ENCODE peak calls at places on chromosomes 11 and 22, in seven cellular contexts. B is A172, I is lower leg skin, Y is endothelial cell, U is NCI-H774, O is pancreas, A is AG08395. X is an unnamed sample.

GRCh38 chr11:128508785-128509518 is 78.4 kb downstream of the ETS1 start:
- DNase-seq in I (no peak), U (no peak), B (no peak), A (no peak), O (no peak), Y (no peak), X (no peak)

GRCh38 chr22:47996446-47996857 is 1234.0 kb downstream of the TBC1D22A start:
- DNase-seq in I (peak), O (no peak), Y (no peak), B (no peak), U (no peak), A (no peak), X (peak)

GRCh38 chr11:43852057-43852636 is 28.5 kb upstream of the ALKBH3 start:
- DNase-seq in I (no peak), U (peak), O (peak), B (peak), Y (peak), A (peak), X (peak)

GRCh38 chr11:24963879-24964278 is 467.0 kb downstream of the LUZP2 start:
- DNase-seq in U (no peak), I (no peak), A (no peak), O (no peak), Y (no peak), B (no peak), X (no peak)

GRCh38 chr11:64598797-64599697 is 8.0 kb downstream of the SLC22A12 start:
- DNase-seq in O (no peak), U (no peak), B (no peak), Y (no peak), I (no peak), A (no peak), X (no peak)

GRCh38 chr11:122976734-122977454 is 4.7 kb downstream of the BSX start:
- DNase-seq in B (no peak), I (no peak), U (no peak), O (no peak), Y (no peak), A (no peak), X (no peak)

GRCh38 chr11:120564573-120565301 is 53.2 kb downstream of the GRIK4 start:
- DNase-seq in O (peak), A (peak), U (no peak), B (no peak), Y (peak), I (peak), X (peak)

GRCh38 chr11:68843052-68843561 is 1.4 kb upstream of the CPT1A start:
- DNase-seq in A (peak), B (no peak), U (peak), O (no peak), Y (no peak), I (no peak), X (peak)

GRCh38 chr11:66789097-66789890 is 53.9 kb upstream of the RCE1 start:
- DNase-seq in O (no peak), A (no peak), I (no peak), B (peak), U (peak), Y (no peak), X (no peak)

GRCh38 chr11:110098645-110099044 is 5.5 kb downstream of the ZC3H12C start:
- DNase-seq in U (no peak), A (no peak), O (no peak), I (no peak), B (no peak), Y (no peak), X (no peak)

GRCh38 chr11:36157151-36157519 is 132.1 kb downstream of the COMMD9 start:
- DNase-seq in U (no peak), O (no peak), Y (no peak), I (no peak), B (no peak), A (no peak), X (no peak)

GRCh38 chr11:67435727-67436458 is 1.6 kb downstream of the PTPRCAP start:
- DNase-seq in O (no peak), A (no peak), Y (no peak), I (no peak), B (no peak), U (no peak), X (no peak)

GRCh38 chr11:106714179-106714578 is 304.1 kb downstream of the GUCY1A2 start:
- DNase-seq in I (no peak), O (no peak), U (no peak), A (no peak), B (no peak), Y (no peak), X (no peak)

GRCh38 chr22:28791841-28792490 is 8.4 kb downstream of the XBP1 start:
- DNase-seq in A (no peak), I (no peak), Y (no peak), U (no peak), B (no peak), O (peak), X (peak)

GRCh38 chr11:60810151-60810550 is 25.0 kb downstream of the MS4A10 start:
- DNase-seq in U (no peak), I (no peak), A (no peak), B (no peak), O (no peak), Y (no peak), X (no peak)

GRCh38 chr11:1078191-1078601 is 3.5 kb downstream of the MUC2 start:
- DNase-seq in I (no peak), U (no peak), O (no peak), Y (no peak), A (no peak), B (no peak), X (no peak)

GRCh38 chr11:3837793-3838192 is 3.0 kb downstream of the RHOG start:
- DNase-seq in I (no peak), O (no peak), B (no peak), A (peak), Y (peak), U (no peak), X (no peak)

GRCh38 chr11:66106786-66107599 is 36.9 kb downstream of the PACS1 start:
- DNase-seq in A (no peak), U (no peak), I (no peak), Y (no peak), B (no peak), O (no peak), X (no peak)

GRCh38 chr11:65981972-65982823 is 19.8 kb downstream of the EIF1AD start:
- DNase-seq in U (no peak), B (no peak), O (no peak), A (no peak), Y (no peak), I (no peak), X (no peak)

GRCh38 chr11:117866526-117866925 is 9.9 kb downstream of the FXYD6 start:
- DNase-seq in B (no peak), O (no peak), U (no peak), A (no peak), I (no peak), Y (no peak), X (no peak)

GRCh38 chr22:42602470-42602869 is 12.2 kb downstream of the POLDIP3 start:
- DNase-seq in A (no peak), Y (no peak), B (no peak), U (no peak), O (no peak), I (no peak), X (no peak)

GRCh38 chr22:50532353-50532700 is 2.5 kb upstream of the TYMP start:
- DNase-seq in B (no peak), A (no peak), Y (no peak), O (no peak), I (no peak), U (no peak), X (peak)

GRCh38 chr11:114033572-114033971 is 25.9 kb upstream of the ZBTB16 start:
- DNase-seq in Y (no peak), B (no peak), I (no peak), O (no peak), A (no peak), U (no peak), X (no peak)

GRCh38 chr11:8366316-8366715 is 102.6 kb upstream of the LMO1 start:
- DNase-seq in U (no peak), Y (no peak), I (no peak), O (no peak), A (no peak), B (no peak), X (no peak)

GRCh38 chr11:102430158-102430836 is 22.3 kb downstream of the TMEM123 start:
- DNase-seq in I (no peak), O (no peak), Y (no peak), A (peak), U (no peak), B (no peak), X (peak)

GRCh38 chr11:44065161-44065571 is 904 bp upstream of the ACCS start:
- DNase-seq in U (no peak), B (no peak), A (no peak), Y (no peak), I (peak), O (no peak), X (no peak)

GRCh38 chr22:46587492-46588278 is 32.5 kb upstream of the GRAMD4 start:
- DNase-seq in O (no peak), A (no peak), Y (no peak), I (no peak), B (no peak), U (no peak), X (peak)

GRCh38 chr11:111097191-111097590 is 148.3 kb upstream of the POU2AF2 start:
- DNase-seq in O (peak), U (no peak), B (peak), A (no peak), Y (no peak), I (no peak), X (no peak)

GRCh38 chr11:57597971-57598830 is 716 bp downstream of the SERPING1 start:
- DNase-seq in A (peak), O (peak), B (no peak), I (peak), U (no peak), Y (peak), X (no peak)

GRCh38 chr11:66388746-66389386 is 17.3 kb upstream of the SLC29A2 start:
- DNase-seq in O (peak), I (peak), B (peak), Y (peak), U (peak), A (peak), X (no peak)

X was measured in GM06990.